ENCODE peak calls at places on chromosomes 5 and 9, in five cellular contexts. N is OCI-LY7, O is stomach, R is ovary, Y is heart right ventricle. G is an unnamed sample.

GRCh38 chr5:116137544-116138378 is 52.9 kb downstream of the COMMD10 start:
- DNase-seq in N (peak), O (no peak), R (no peak), Y (no peak), G (peak)

GRCh38 chr5:5421961-5422818 is at the start of gene ICE1:
- DNase-seq in N (peak), O (peak), R (peak), Y (peak), G (peak)

GRCh38 chr5:44845777-44846176 is 37.0 kb downstream of the MRPS30 start:
- DNase-seq in N (no peak), O (no peak), R (no peak), Y (no peak), G (no peak)

GRCh38 chr9:98146101-98146991 is 27.3 kb upstream of the TRIM14 start:
- DNase-seq in N (no peak), O (peak), R (no peak), Y (no peak), G (no peak)

GRCh38 chr5:178323961-178324360 is 91.4 kb upstream of the PHYKPL start:
- DNase-seq in N (no peak), O (no peak), R (no peak), Y (no peak), G (no peak)

GRCh38 chr5:123571927-123572326 is 60.0 kb downstream of the CSNK1G3 start:
- DNase-seq in N (no peak), O (no peak), R (no peak), Y (no peak), G (no peak)

GRCh38 chr9:107390806-107391205 is 98.8 kb downstream of the KLF4 start:
- DNase-seq in N (no peak), O (no peak), R (no peak), Y (no peak), G (no peak)

GRCh38 chr9:107895524-107896001 is 406.0 kb upstream of the KLF4 start:
- DNase-seq in N (no peak), O (no peak), R (peak), Y (no peak), G (no peak)

GRCh38 chr9:87751423-87751822 is 25.5 kb downstream of the CTSL start:
- DNase-seq in N (no peak), O (no peak), R (no peak), Y (no peak), G (peak)

GRCh38 chr9:2725929-2726328 is 8.6 kb downstream of the KCNV2 start:
- DNase-seq in N (no peak), O (no peak), R (no peak), Y (no peak), G (no peak)

GRCh38 chr9:110426052-110426709 is 88.5 kb upstream of the TXNDC8 start:
- DNase-seq in N (no peak), O (no peak), R (no peak), Y (no peak), G (no peak)

GRCh38 chr9:131275332-131276106 is 791 bp downstream of the FAM78A start:
- DNase-seq in N (peak), O (no peak), R (no peak), Y (peak), G (no peak)

GRCh38 chr9:82939451-82939850 is 123.5 kb downstream of the RASEF start:
- DNase-seq in N (no peak), O (peak), R (no peak), Y (no peak), G (peak)

GRCh38 chr5:33282696-33283095 is 158.1 kb upstream of the TARS1 start:
- DNase-seq in N (no peak), O (no peak), R (no peak), Y (no peak), G (no peak)

GRCh38 chr5:123545506-123545905 is 33.5 kb downstream of the CSNK1G3 start:
- DNase-seq in N (peak), O (no peak), R (no peak), Y (no peak), G (no peak)

GRCh38 chr5:45521067-45521466 is 175.1 kb downstream of the HCN1 start:
- DNase-seq in N (no peak), O (no peak), R (no peak), Y (no peak), G (no peak)

GRCh38 chr5:16483361-16483760 is 17.8 kb upstream of the ZNF622 start:
- DNase-seq in N (no peak), O (no peak), R (no peak), Y (no peak), G (no peak)

GRCh38 chr9:15512889-15513288 is 2.1 kb upstream of the PSIP1 start:
- DNase-seq in N (peak), O (no peak), R (no peak), Y (no peak), G (no peak)

GRCh38 chr9:5489630-5490484 is 20.5 kb upstream of the PDCD1LG2 start:
- DNase-seq in N (no peak), O (no peak), R (no peak), Y (no peak), G (no peak)

GRCh38 chr9:126621919-126622735 is 8.4 kb downstream of the LMX1B start:
- DNase-seq in N (no peak), O (no peak), R (no peak), Y (no peak), G (no peak)

GRCh38 chr5:38660194-38660668 is 103.8 kb upstream of the LIFR start:
- DNase-seq in N (no peak), O (no peak), R (no peak), Y (peak), G (peak)

GRCh38 chr5:77312411-77312810 is 101.9 kb downstream of the PDE8B start:
- DNase-seq in N (no peak), O (no peak), R (no peak), Y (no peak), G (no peak)

GRCh38 chr9:3876553-3876952 is 350.8 kb upstream of the RFX3 start:
- DNase-seq in N (no peak), O (no peak), R (no peak), Y (no peak), G (no peak)

DNA sequence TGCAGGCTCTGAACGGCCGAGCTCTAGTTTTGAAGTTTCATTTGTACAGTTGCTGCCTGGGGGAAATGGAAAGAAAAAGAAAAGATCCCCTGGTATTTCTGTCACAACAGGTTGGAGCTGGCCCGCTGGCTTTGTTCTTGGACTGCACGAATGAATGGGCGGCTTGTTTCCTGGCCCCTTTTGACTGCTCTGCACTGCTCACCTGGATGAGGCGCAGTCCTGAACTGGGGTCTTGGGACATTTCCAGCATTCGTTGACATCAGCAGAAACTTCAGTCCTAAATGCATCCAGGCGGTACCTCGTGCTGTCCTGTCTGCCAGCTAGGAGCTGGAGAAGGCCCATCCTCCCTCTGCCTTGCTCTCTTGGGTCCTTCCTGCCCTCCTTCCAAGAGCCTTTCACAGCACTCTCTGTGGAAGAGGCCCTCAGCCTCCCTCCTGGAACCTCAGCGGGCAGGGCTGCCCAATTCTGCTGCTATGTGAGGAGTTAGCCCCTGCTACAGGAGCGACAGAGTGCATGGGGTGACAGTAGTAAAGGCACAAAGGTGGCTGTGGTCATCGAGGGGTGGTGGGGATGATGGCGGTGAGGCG is 189.2 kb downstream of the FSTL4 start:
- DNase-seq in N (no peak), O (no peak), R (no peak), Y (no peak), G (no peak)
- H3K4me3 ChIP-seq in N (no peak), O (no peak), R (no peak), Y (no peak), G (no peak)

GRCh38 chr9:125024917-125025316 is 84.0 kb upstream of the GOLGA1 start:
- DNase-seq in N (no peak), O (no peak), R (no peak), Y (no peak), G (no peak)
- TF ChIP-seq CTCF in N (no peak), O (no peak), R (no peak), Y (no peak), G (no peak)

DNA sequence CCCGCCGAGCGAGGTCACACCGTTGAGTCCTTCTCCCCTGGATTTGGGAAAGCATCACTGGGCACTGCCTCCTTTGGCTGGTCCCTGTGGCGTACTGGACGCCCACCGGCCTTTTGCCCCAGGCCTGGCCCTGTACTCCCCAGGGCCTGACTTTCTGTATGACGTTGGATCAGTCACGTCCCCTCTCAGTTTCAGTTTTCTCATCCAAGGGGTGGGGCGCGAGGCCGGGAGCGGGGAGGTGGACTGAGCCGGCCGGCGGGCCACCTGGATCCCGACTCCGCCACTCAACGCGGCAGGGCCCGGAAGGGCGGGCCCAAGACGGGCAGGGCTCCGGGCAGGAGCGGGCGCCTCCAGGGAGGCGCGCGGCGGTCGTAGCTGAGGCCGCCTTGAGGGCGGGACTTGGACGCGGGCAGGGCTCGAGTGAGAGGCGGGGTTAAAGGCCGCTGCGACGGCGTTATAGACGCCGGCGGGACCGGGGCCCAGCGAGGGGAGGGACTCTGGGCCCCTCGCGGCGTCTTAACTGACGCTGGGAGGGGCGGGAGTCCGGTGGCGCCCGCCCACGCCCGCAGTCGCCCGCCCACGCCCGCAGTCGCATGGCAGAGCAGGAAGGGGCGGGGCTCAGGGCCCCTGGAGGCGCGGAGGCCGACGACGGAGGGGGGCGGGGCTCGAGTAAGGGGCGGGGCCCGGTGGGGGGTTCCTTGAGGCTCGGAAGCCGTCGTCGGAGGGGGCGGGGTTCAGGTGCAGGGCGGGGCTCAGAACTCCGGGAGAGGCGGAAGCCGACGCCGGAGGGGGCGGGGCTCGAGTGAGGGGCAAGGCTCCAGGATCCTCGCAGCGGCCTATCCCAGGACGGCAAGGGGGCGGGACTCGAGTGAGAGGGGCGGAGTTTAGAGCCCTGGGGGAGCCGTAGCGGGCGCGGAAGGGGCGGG is 549 bp upstream of the CARD19 start:
- DNase-seq in N (peak), O (peak), R (peak), Y (peak), G (peak)
- H3K4me3 ChIP-seq in N (peak), O (peak), R (peak), Y (peak), G (peak)

GRCh38 chr9:17121264-17121663 is 13.6 kb upstream of the CNTLN start:
- DNase-seq in N (no peak), O (no peak), R (no peak), Y (no peak), G (no peak)

GRCh38 chr9:17120203-17120602 is 14.6 kb upstream of the CNTLN start:
- DNase-seq in N (no peak), O (no peak), R (no peak), Y (no peak), G (no peak)

GRCh38 chr9:17117372-17117771 is 17.5 kb upstream of the CNTLN start:
- DNase-seq in N (no peak), O (no peak), R (no peak), Y (no peak), G (no peak)

GRCh38 chr9:17116400-17116837 is 18.4 kb upstream of the CNTLN start:
- DNase-seq in N (peak), O (no peak), R (no peak), Y (no peak), G (no peak)
- TF ChIP-seq CTCF in N (peak), O (no peak), R (peak), Y (peak), G (peak)

DNA sequence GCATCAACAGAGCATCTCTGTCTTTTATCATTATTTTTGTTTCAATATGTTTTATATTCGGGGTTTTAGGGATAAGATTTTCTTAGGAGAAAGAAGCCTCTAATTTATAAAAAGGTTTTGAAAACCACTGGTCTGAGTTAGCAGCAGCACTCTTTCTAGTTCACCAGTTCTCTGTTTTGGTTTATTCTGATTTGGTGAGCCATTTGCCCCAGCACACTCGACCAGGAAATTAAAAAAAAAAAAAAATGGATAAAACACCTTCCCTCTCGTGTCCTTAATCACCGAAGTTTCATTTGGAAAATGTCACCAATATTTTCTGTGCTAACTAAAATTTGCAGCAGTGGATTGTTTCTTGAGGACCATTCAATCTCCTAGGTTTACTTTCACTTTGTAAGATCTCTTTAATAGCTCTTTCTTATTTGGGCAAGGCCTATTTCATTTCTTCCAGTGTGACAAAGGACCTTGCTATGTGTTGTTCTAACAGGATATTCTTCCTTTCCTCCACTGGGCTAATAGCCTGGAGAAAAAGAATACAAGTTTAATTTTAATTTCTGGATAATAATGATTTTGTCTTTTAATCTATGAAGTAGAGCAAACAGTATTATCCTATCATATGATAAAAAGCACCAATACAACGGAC is 57.8 kb upstream of the ANXA1 start:
- DNase-seq in N (no peak), O (no peak), R (no peak), Y (no peak), G (no peak)
- H3K4me3 ChIP-seq in N (no peak), O (no peak), R (no peak), Y (no peak), G (peak)

DNA sequence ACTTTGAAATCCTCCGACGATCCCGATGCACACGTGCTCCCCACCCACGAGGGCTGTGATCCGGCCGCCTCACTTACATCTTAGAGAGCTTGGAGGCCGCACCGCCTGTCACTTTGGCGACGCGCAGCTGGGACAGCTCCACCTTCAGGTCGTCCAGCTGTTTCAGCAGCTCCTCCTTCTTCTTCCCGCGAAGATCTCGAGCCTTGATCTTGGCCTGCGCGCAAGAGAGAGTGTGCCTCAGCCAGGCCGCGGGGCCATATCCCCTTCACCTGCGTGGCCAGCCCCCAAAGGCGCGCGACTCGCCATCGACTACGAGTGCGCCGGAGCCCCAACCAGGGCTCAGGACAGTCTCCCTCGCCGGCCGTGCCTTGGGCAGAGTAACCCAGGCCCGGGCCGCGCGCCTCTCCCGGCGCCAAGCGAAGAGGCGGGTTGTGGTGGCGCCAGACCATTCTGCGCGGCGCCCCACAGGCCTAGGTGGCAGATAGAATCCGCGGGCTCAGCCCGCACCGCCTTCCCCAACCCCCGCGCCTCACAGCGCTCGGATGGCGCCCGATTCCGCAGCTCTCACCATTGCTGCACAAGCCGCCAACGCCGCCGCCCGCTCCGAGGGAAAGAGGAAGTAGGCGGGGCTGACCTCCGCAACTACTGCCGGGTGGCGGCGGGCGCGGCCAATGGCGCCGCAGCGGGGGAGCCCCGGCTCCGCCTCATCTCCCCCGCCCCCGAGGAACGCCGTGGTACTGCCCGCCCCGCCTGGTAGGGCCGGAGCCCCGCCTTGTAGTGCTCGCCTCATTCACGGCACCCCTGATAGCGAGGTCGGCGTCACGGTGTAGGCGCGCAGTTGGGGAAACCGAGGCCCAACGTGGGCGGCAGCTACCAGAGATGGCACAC is at the start of the genes ARPC5L and RPL35:
- DNase-seq in N (peak), O (peak), R (peak), Y (peak), G (no peak)
- TF ChIP-seq CTCF in N (peak), O (no peak), R (peak), Y (peak), G (peak)

DNA sequence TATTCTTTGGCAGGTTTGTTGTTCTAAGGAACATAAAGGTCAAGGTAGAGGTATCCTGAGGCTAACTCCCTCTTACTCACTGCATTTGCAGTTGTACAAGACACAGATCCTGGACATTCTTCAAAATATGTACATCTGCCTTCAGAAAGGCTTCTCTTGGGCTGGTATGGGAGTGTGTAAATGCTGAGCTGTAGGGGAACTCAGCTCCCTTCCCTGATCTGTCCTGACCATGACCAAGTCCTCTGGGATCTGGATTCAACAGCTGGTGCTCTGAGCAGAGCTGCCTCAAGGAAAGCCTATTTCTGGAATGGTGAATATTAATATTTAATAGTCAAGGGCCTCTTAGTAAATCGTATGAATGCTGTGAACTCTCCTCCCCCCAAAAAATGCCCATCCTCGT is 117.4 kb downstream of the PRKACG start:
- DNase-seq in N (no peak), O (no peak), R (no peak), Y (no peak), G (no peak)
- H3K4me3 ChIP-seq in N (peak), O (no peak), R (no peak), Y (no peak), G (no peak)

G was measured in epithelial cell of proximal tubule.